ENCODE peak calls at places on chromosomes 4 and X, in ten cellular contexts. One of them, this sample, is unnamed.

GRCh38 chr4:14862881-14863280 is 139.4 kb upstream of the CPEB2 start:
- DNase-seq in fibroblast of villous mesenchyme: no peak
- DNase-seq in ecto neural progenitor cell: peak
- DNase-seq in AG09319: no peak
- DNase-seq in T-helper 1 cell: no peak
- DNase-seq in left lung: no peak
- DNase-seq in stimulated activated CD4-positive, alpha-beta T cell treated with anti-CD3 and anti-CD28 coated beads, Interleukin-1b, Interleukin-23, amount 100 ng/mL, for 24 hours: no peak
- DNase-seq in mammary epithelial cell: no peak
- DNase-seq in activated CD8-positive, alpha-beta T cell treated with anti-CD3 and anti-CD28 coated beads for 36 hours: no peak
- DNase-seq in stimulated activated CD8-positive, alpha-beta memory T cell treated with anti-CD3 and anti-CD28 coated beads, Interleukin-4, amount 100 ng/mL, for 1 hour: no peak
- DNase-seq in this sample: no peak

GRCh38 chr4:76363556-76364290 is 57.2 kb downstream of the STBD1 start:
- DNase-seq in AG09319: no peak
- DNase-seq in activated CD8-positive, alpha-beta T cell treated with anti-CD3 and anti-CD28 coated beads for 36 hours: peak
- DNase-seq in T-helper 1 cell: no peak
- DNase-seq in left lung: no peak
- DNase-seq in ecto neural progenitor cell: no peak
- DNase-seq in fibroblast of villous mesenchyme: no peak
- DNase-seq in mammary epithelial cell: no peak
- DNase-seq in stimulated activated CD4-positive, alpha-beta T cell treated with anti-CD3 and anti-CD28 coated beads, Interleukin-1b, Interleukin-23, amount 100 ng/mL, for 24 hours: no peak
- DNase-seq in stimulated activated CD8-positive, alpha-beta memory T cell treated with anti-CD3 and anti-CD28 coated beads, Interleukin-4, amount 100 ng/mL, for 1 hour: no peak
- DNase-seq in this sample: no peak

GRCh38 chr4:15075875-15076274 is 73.6 kb downstream of the CPEB2 start:
- DNase-seq in AG09319: no peak
- DNase-seq in T-helper 1 cell: no peak
- DNase-seq in ecto neural progenitor cell: no peak
- DNase-seq in mammary epithelial cell: no peak
- DNase-seq in left lung: no peak
- DNase-seq in fibroblast of villous mesenchyme: no peak
- DNase-seq in stimulated activated CD8-positive, alpha-beta memory T cell treated with anti-CD3 and anti-CD28 coated beads, Interleukin-4, amount 100 ng/mL, for 1 hour: no peak
- DNase-seq in stimulated activated CD4-positive, alpha-beta T cell treated with anti-CD3 and anti-CD28 coated beads, Interleukin-1b, Interleukin-23, amount 100 ng/mL, for 24 hours: no peak
- DNase-seq in activated CD8-positive, alpha-beta T cell treated with anti-CD3 and anti-CD28 coated beads for 36 hours: no peak
- DNase-seq in this sample: no peak

GRCh38 chr4:79288185-79288584 is 37.7 kb downstream of the NAA11 start:
- DNase-seq in AG09319: no peak
- DNase-seq in fibroblast of villous mesenchyme: no peak
- DNase-seq in activated CD8-positive, alpha-beta T cell treated with anti-CD3 and anti-CD28 coated beads for 36 hours: no peak
- DNase-seq in ecto neural progenitor cell: no peak
- DNase-seq in left lung: no peak
- DNase-seq in mammary epithelial cell: no peak
- DNase-seq in T-helper 1 cell: no peak
- DNase-seq in stimulated activated CD4-positive, alpha-beta T cell treated with anti-CD3 and anti-CD28 coated beads, Interleukin-1b, Interleukin-23, amount 100 ng/mL, for 24 hours: no peak
- DNase-seq in stimulated activated CD8-positive, alpha-beta memory T cell treated with anti-CD3 and anti-CD28 coated beads, Interleukin-4, amount 100 ng/mL, for 1 hour: no peak
- DNase-seq in this sample: no peak

GRCh38 chrX:40055495-40055894 is 42.3 kb downstream of the BCOR start:
- DNase-seq in AG09319: no peak
- DNase-seq in ecto neural progenitor cell: no peak
- DNase-seq in left lung: no peak
- DNase-seq in mammary epithelial cell: no peak
- DNase-seq in T-helper 1 cell: no peak
- DNase-seq in fibroblast of villous mesenchyme: no peak
- DNase-seq in stimulated activated CD8-positive, alpha-beta memory T cell treated with anti-CD3 and anti-CD28 coated beads, Interleukin-4, amount 100 ng/mL, for 1 hour: no peak
- DNase-seq in stimulated activated CD4-positive, alpha-beta T cell treated with anti-CD3 and anti-CD28 coated beads, Interleukin-1b, Interleukin-23, amount 100 ng/mL, for 24 hours: no peak
- DNase-seq in activated CD8-positive, alpha-beta T cell treated with anti-CD3 and anti-CD28 coated beads for 36 hours: no peak
- DNase-seq in this sample: no peak

GRCh38 chr4:123304151-123305021 is 92.2 kb upstream of the SPRY1 start:
- DNase-seq in stimulated activated CD8-positive, alpha-beta memory T cell treated with anti-CD3 and anti-CD28 coated beads, Interleukin-4, amount 100 ng/mL, for 1 hour: no peak
- DNase-seq in T-helper 1 cell: no peak
- DNase-seq in mammary epithelial cell: no peak
- DNase-seq in AG09319: no peak
- DNase-seq in fibroblast of villous mesenchyme: no peak
- DNase-seq in stimulated activated CD4-positive, alpha-beta T cell treated with anti-CD3 and anti-CD28 coated beads, Interleukin-1b, Interleukin-23, amount 100 ng/mL, for 24 hours: no peak
- DNase-seq in activated CD8-positive, alpha-beta T cell treated with anti-CD3 and anti-CD28 coated beads for 36 hours: peak
- DNase-seq in left lung: no peak
- DNase-seq in ecto neural progenitor cell: peak
- DNase-seq in this sample: no peak

GRCh38 chr4:81919238-81919637 is 447.5 kb upstream of the RASGEF1B start:
- DNase-seq in mammary epithelial cell: peak
- DNase-seq in activated CD8-positive, alpha-beta T cell treated with anti-CD3 and anti-CD28 coated beads for 36 hours: peak
- DNase-seq in AG09319: no peak
- DNase-seq in T-helper 1 cell: no peak
- DNase-seq in ecto neural progenitor cell: no peak
- DNase-seq in left lung: no peak
- DNase-seq in stimulated activated CD4-positive, alpha-beta T cell treated with anti-CD3 and anti-CD28 coated beads, Interleukin-1b, Interleukin-23, amount 100 ng/mL, for 24 hours: no peak
- DNase-seq in fibroblast of villous mesenchyme: no peak
- DNase-seq in stimulated activated CD8-positive, alpha-beta memory T cell treated with anti-CD3 and anti-CD28 coated beads, Interleukin-4, amount 100 ng/mL, for 1 hour: no peak
- DNase-seq in this sample: no peak

GRCh38 chrX:132676561-132677186 is 187.8 kb upstream of the MBNL3 start:
- DNase-seq in AG09319: no peak
- DNase-seq in fibroblast of villous mesenchyme: no peak
- DNase-seq in T-helper 1 cell: no peak
- DNase-seq in stimulated activated CD8-positive, alpha-beta memory T cell treated with anti-CD3 and anti-CD28 coated beads, Interleukin-4, amount 100 ng/mL, for 1 hour: no peak
- DNase-seq in activated CD8-positive, alpha-beta T cell treated with anti-CD3 and anti-CD28 coated beads for 36 hours: peak
- DNase-seq in ecto neural progenitor cell: no peak
- DNase-seq in stimulated activated CD4-positive, alpha-beta T cell treated with anti-CD3 and anti-CD28 coated beads, Interleukin-1b, Interleukin-23, amount 100 ng/mL, for 24 hours: no peak
- DNase-seq in left lung: no peak
- DNase-seq in mammary epithelial cell: no peak
- DNase-seq in this sample: no peak

GRCh38 chr4:8200302-8200975 is 1.3 kb downstream of the SH3TC1 start:
- DNase-seq in stimulated activated CD4-positive, alpha-beta T cell treated with anti-CD3 and anti-CD28 coated beads, Interleukin-1b, Interleukin-23, amount 100 ng/mL, for 24 hours: peak
- DNase-seq in AG09319: no peak
- DNase-seq in activated CD8-positive, alpha-beta T cell treated with anti-CD3 and anti-CD28 coated beads for 36 hours: peak
- DNase-seq in stimulated activated CD8-positive, alpha-beta memory T cell treated with anti-CD3 and anti-CD28 coated beads, Interleukin-4, amount 100 ng/mL, for 1 hour: no peak
- DNase-seq in mammary epithelial cell: peak
- DNase-seq in fibroblast of villous mesenchyme: peak
- DNase-seq in left lung: peak
- DNase-seq in ecto neural progenitor cell: no peak
- DNase-seq in T-helper 1 cell: peak
- DNase-seq in this sample: no peak

GRCh38 chr4:172995161-172995560 is 173.4 kb upstream of the GALNT7 start:
- DNase-seq in stimulated activated CD4-positive, alpha-beta T cell treated with anti-CD3 and anti-CD28 coated beads, Interleukin-1b, Interleukin-23, amount 100 ng/mL, for 24 hours: no peak
- DNase-seq in AG09319: no peak
- DNase-seq in ecto neural progenitor cell: no peak
- DNase-seq in stimulated activated CD8-positive, alpha-beta memory T cell treated with anti-CD3 and anti-CD28 coated beads, Interleukin-4, amount 100 ng/mL, for 1 hour: no peak
- DNase-seq in activated CD8-positive, alpha-beta T cell treated with anti-CD3 and anti-CD28 coated beads for 36 hours: no peak
- DNase-seq in left lung: no peak
- DNase-seq in mammary epithelial cell: no peak
- DNase-seq in T-helper 1 cell: no peak
- DNase-seq in fibroblast of villous mesenchyme: no peak
- DNase-seq in this sample: no peak

GRCh38 chr4:15805583-15806517 is 27.7 kb downstream of the CD38 start:
- DNase-seq in T-helper 1 cell: peak
- DNase-seq in mammary epithelial cell: peak
- DNase-seq in AG09319: peak
- DNase-seq in ecto neural progenitor cell: no peak
- DNase-seq in fibroblast of villous mesenchyme: peak
- DNase-seq in activated CD8-positive, alpha-beta T cell treated with anti-CD3 and anti-CD28 coated beads for 36 hours: peak
- DNase-seq in stimulated activated CD8-positive, alpha-beta memory T cell treated with anti-CD3 and anti-CD28 coated beads, Interleukin-4, amount 100 ng/mL, for 1 hour: no peak
- DNase-seq in left lung: no peak
- DNase-seq in stimulated activated CD4-positive, alpha-beta T cell treated with anti-CD3 and anti-CD28 coated beads, Interleukin-1b, Interleukin-23, amount 100 ng/mL, for 24 hours: no peak
- DNase-seq in this sample: peak

GRCh38 chrX:153944140-153944799 is at the start of gene RENBP:
- DNase-seq in T-helper 1 cell: no peak
- DNase-seq in AG09319: no peak
- DNase-seq in fibroblast of villous mesenchyme: no peak
- DNase-seq in left lung: peak
- DNase-seq in stimulated activated CD8-positive, alpha-beta memory T cell treated with anti-CD3 and anti-CD28 coated beads, Interleukin-4, amount 100 ng/mL, for 1 hour: no peak
- DNase-seq in stimulated activated CD4-positive, alpha-beta T cell treated with anti-CD3 and anti-CD28 coated beads, Interleukin-1b, Interleukin-23, amount 100 ng/mL, for 24 hours: no peak
- DNase-seq in activated CD8-positive, alpha-beta T cell treated with anti-CD3 and anti-CD28 coated beads for 36 hours: peak
- DNase-seq in mammary epithelial cell: no peak
- DNase-seq in ecto neural progenitor cell: peak
- DNase-seq in this sample: peak

GRCh38 chrX:139126493-139126892 is 404.0 kb upstream of the F9 start:
- DNase-seq in T-helper 1 cell: no peak
- DNase-seq in fibroblast of villous mesenchyme: no peak
- DNase-seq in AG09319: no peak
- DNase-seq in ecto neural progenitor cell: no peak
- DNase-seq in stimulated activated CD8-positive, alpha-beta memory T cell treated with anti-CD3 and anti-CD28 coated beads, Interleukin-4, amount 100 ng/mL, for 1 hour: no peak
- DNase-seq in left lung: no peak
- DNase-seq in mammary epithelial cell: peak
- DNase-seq in stimulated activated CD4-positive, alpha-beta T cell treated with anti-CD3 and anti-CD28 coated beads, Interleukin-1b, Interleukin-23, amount 100 ng/mL, for 24 hours: no peak
- DNase-seq in activated CD8-positive, alpha-beta T cell treated with anti-CD3 and anti-CD28 coated beads for 36 hours: peak
- DNase-seq in this sample: no peak

GRCh38 chr4:89929425-89930272 is 35.0 kb downstream of the MMRN1 start:
- DNase-seq in stimulated activated CD4-positive, alpha-beta T cell treated with anti-CD3 and anti-CD28 coated beads, Interleukin-1b, Interleukin-23, amount 100 ng/mL, for 24 hours: no peak
- DNase-seq in left lung: no peak
- DNase-seq in mammary epithelial cell: no peak
- DNase-seq in activated CD8-positive, alpha-beta T cell treated with anti-CD3 and anti-CD28 coated beads for 36 hours: peak
- DNase-seq in T-helper 1 cell: peak
- DNase-seq in stimulated activated CD8-positive, alpha-beta memory T cell treated with anti-CD3 and anti-CD28 coated beads, Interleukin-4, amount 100 ng/mL, for 1 hour: no peak
- DNase-seq in fibroblast of villous mesenchyme: no peak
- DNase-seq in AG09319: no peak
- DNase-seq in ecto neural progenitor cell: no peak
- DNase-seq in this sample: no peak

GRCh38 chrX:84469226-84469625 is 33.0 kb downstream of the HDX start:
- DNase-seq in stimulated activated CD4-positive, alpha-beta T cell treated with anti-CD3 and anti-CD28 coated beads, Interleukin-1b, Interleukin-23, amount 100 ng/mL, for 24 hours: no peak
- DNase-seq in activated CD8-positive, alpha-beta T cell treated with anti-CD3 and anti-CD28 coated beads for 36 hours: no peak
- DNase-seq in mammary epithelial cell: peak
- DNase-seq in fibroblast of villous mesenchyme: no peak
- DNase-seq in AG09319: no peak
- DNase-seq in left lung: no peak
- DNase-seq in T-helper 1 cell: no peak
- DNase-seq in ecto neural progenitor cell: no peak
- DNase-seq in stimulated activated CD8-positive, alpha-beta memory T cell treated with anti-CD3 and anti-CD28 coated beads, Interleukin-4, amount 100 ng/mL, for 1 hour: no peak
- DNase-seq in this sample: no peak

GRCh38 chr4:169660929-169661328 is 40.6 kb downstream of the CLCN3 start:
- DNase-seq in activated CD8-positive, alpha-beta T cell treated with anti-CD3 and anti-CD28 coated beads for 36 hours: no peak
- DNase-seq in mammary epithelial cell: no peak
- DNase-seq in fibroblast of villous mesenchyme: no peak
- DNase-seq in stimulated activated CD8-positive, alpha-beta memory T cell treated with anti-CD3 and anti-CD28 coated beads, Interleukin-4, amount 100 ng/mL, for 1 hour: no peak
- DNase-seq in T-helper 1 cell: no peak
- DNase-seq in ecto neural progenitor cell: no peak
- DNase-seq in stimulated activated CD4-positive, alpha-beta T cell treated with anti-CD3 and anti-CD28 coated beads, Interleukin-1b, Interleukin-23, amount 100 ng/mL, for 24 hours: no peak
- DNase-seq in left lung: no peak
- DNase-seq in AG09319: no peak
- DNase-seq in this sample: no peak

GRCh38 chrX:9352683-9353430 is 112.0 kb upstream of the TBL1X start:
- DNase-seq in fibroblast of villous mesenchyme: peak
- DNase-seq in AG09319: no peak
- DNase-seq in ecto neural progenitor cell: no peak
- DNase-seq in mammary epithelial cell: no peak
- DNase-seq in T-helper 1 cell: no peak
- DNase-seq in activated CD8-positive, alpha-beta T cell treated with anti-CD3 and anti-CD28 coated beads for 36 hours: peak
- DNase-seq in stimulated activated CD8-positive, alpha-beta memory T cell treated with anti-CD3 and anti-CD28 coated beads, Interleukin-4, amount 100 ng/mL, for 1 hour: no peak
- DNase-seq in left lung: peak
- DNase-seq in stimulated activated CD4-positive, alpha-beta T cell treated with anti-CD3 and anti-CD28 coated beads, Interleukin-1b, Interleukin-23, amount 100 ng/mL, for 24 hours: peak
- DNase-seq in this sample: no peak

GRCh38 chr4:183409956-183410355 is 34.5 kb upstream of the CDKN2AIP start:
- DNase-seq in left lung: no peak
- DNase-seq in ecto neural progenitor cell: no peak
- DNase-seq in fibroblast of villous mesenchyme: no peak
- DNase-seq in mammary epithelial cell: no peak
- DNase-seq in stimulated activated CD8-positive, alpha-beta memory T cell treated with anti-CD3 and anti-CD28 coated beads, Interleukin-4, amount 100 ng/mL, for 1 hour: no peak
- DNase-seq in stimulated activated CD4-positive, alpha-beta T cell treated with anti-CD3 and anti-CD28 coated beads, Interleukin-1b, Interleukin-23, amount 100 ng/mL, for 24 hours: no peak
- DNase-seq in activated CD8-positive, alpha-beta T cell treated with anti-CD3 and anti-CD28 coated beads for 36 hours: no peak
- DNase-seq in AG09319: no peak
- DNase-seq in T-helper 1 cell: no peak
- DNase-seq in this sample: no peak